ENCODE peak calls at places on chromosome 5, in four cellular contexts. One of them, this sample, is unnamed.

GRCh38 chr5:114362977-114363721 is 1.3 kb downstream of the KCNN2 start:
- DNase-seq in fibroblast of lung: peak
- DNase-seq in nephron progenitor cell: peak
- DNase-seq in fibroblast of villous mesenchyme: peak
- DNase-seq in this sample: peak

GRCh38 chr5:5572010-5572982 is 149.8 kb downstream of the ICE1 start:
- DNase-seq in nephron progenitor cell: peak
- DNase-seq in fibroblast of villous mesenchyme: peak
- DNase-seq in fibroblast of lung: no peak
- DNase-seq in this sample: no peak

GRCh38 chr5:117379521-117379920 is 804.9 kb upstream of the SEMA6A start:
- DNase-seq in fibroblast of lung: no peak
- DNase-seq in fibroblast of villous mesenchyme: no peak
- DNase-seq in nephron progenitor cell: no peak
- DNase-seq in this sample: no peak

GRCh38 chr5:61881821-61882220 is 424.2 kb upstream of the KIF2A start:
- DNase-seq in fibroblast of lung: no peak
- DNase-seq in nephron progenitor cell: no peak
- DNase-seq in fibroblast of villous mesenchyme: peak
- DNase-seq in this sample: no peak

GRCh38 chr5:157549283-157549629 is 26.3 kb downstream of the ADAM19 start:
- DNase-seq in fibroblast of villous mesenchyme: no peak
- DNase-seq in nephron progenitor cell: no peak
- DNase-seq in fibroblast of lung: no peak
- DNase-seq in this sample: no peak

GRCh38 chr5:111694183-111694582 is 62.8 kb downstream of the NREP start:
- DNase-seq in fibroblast of villous mesenchyme: peak
- DNase-seq in nephron progenitor cell: no peak
- DNase-seq in fibroblast of lung: peak
- DNase-seq in this sample: peak

GRCh38 chr5:40605295-40605958 is 74.3 kb upstream of the PTGER4 start:
- DNase-seq in fibroblast of villous mesenchyme: no peak
- DNase-seq in nephron progenitor cell: no peak
- DNase-seq in fibroblast of lung: no peak
- DNase-seq in this sample: peak

GRCh38 chr5:53326420-53327153 is 153.8 kb upstream of the FST start:
- DNase-seq in nephron progenitor cell: no peak
- DNase-seq in fibroblast of villous mesenchyme: peak
- DNase-seq in fibroblast of lung: peak
- DNase-seq in this sample: no peak

GRCh38 chr5:1401681-1402096 is 43.6 kb downstream of the SLC6A3 start:
- DNase-seq in fibroblast of villous mesenchyme: no peak
- DNase-seq in nephron progenitor cell: peak
- DNase-seq in fibroblast of lung: no peak
- DNase-seq in this sample: no peak

GRCh38 chr5:126119894-126120442 is 303.2 kb upstream of the GRAMD2B start:
- DNase-seq in fibroblast of lung: peak
- DNase-seq in nephron progenitor cell: no peak
- DNase-seq in fibroblast of villous mesenchyme: peak
- DNase-seq in this sample: peak

GRCh38 chr5:157343842-157344790 is 78.2 kb downstream of the CYFIP2 start:
- DNase-seq in fibroblast of villous mesenchyme: no peak
- DNase-seq in fibroblast of lung: no peak
- DNase-seq in nephron progenitor cell: no peak
- DNase-seq in this sample: no peak

GRCh38 chr5:160352308-160352707 is 18.1 kb downstream of the C1QTNF2 start:
- DNase-seq in nephron progenitor cell: no peak
- DNase-seq in fibroblast of lung: no peak
- DNase-seq in fibroblast of villous mesenchyme: no peak
- DNase-seq in this sample: no peak

GRCh38 chr5:14356305-14356704 is 213.2 kb downstream of the TRIO start:
- DNase-seq in fibroblast of lung: no peak
- DNase-seq in fibroblast of villous mesenchyme: no peak
- DNase-seq in nephron progenitor cell: no peak
- DNase-seq in this sample: no peak

GRCh38 chr5:64165500-64166200 is at the start of gene RNF180:
- DNase-seq in nephron progenitor cell: peak
- DNase-seq in fibroblast of lung: peak
- DNase-seq in fibroblast of villous mesenchyme: peak
- DNase-seq in this sample: peak

GRCh38 chr5:42811591-42812392 is at the start of gene SELENOP:
- DNase-seq in nephron progenitor cell: peak
- DNase-seq in fibroblast of lung: peak
- DNase-seq in fibroblast of villous mesenchyme: peak
- DNase-seq in this sample: peak

GRCh38 chr5:57349214-57349613 is 133.4 kb downstream of the ACTBL2 start:
- DNase-seq in nephron progenitor cell: no peak
- DNase-seq in fibroblast of villous mesenchyme: no peak
- DNase-seq in fibroblast of lung: no peak
- DNase-seq in this sample: peak

GRCh38 chr5:12323637-12324229 is 419.5 kb upstream of the CTNND2 start:
- DNase-seq in nephron progenitor cell: no peak
- DNase-seq in fibroblast of lung: no peak
- DNase-seq in fibroblast of villous mesenchyme: no peak
- DNase-seq in this sample: no peak

GRCh38 chr5:91332267-91333044 is 50.7 kb downstream of the ARRDC3 start:
- DNase-seq in fibroblast of lung: peak
- DNase-seq in fibroblast of villous mesenchyme: peak
- DNase-seq in nephron progenitor cell: no peak
- DNase-seq in this sample: no peak

GRCh38 chr5:141814064-141814982 is 63.9 kb downstream of the PCDH1 start:
- DNase-seq in fibroblast of villous mesenchyme: peak
- DNase-seq in fibroblast of lung: peak
- DNase-seq in nephron progenitor cell: peak
- DNase-seq in this sample: peak
- TF ChIP-seq CTCF in fibroblast of villous mesenchyme: peak
- TF ChIP-seq CTCF in fibroblast of lung: peak
- TF ChIP-seq CTCF in nephron progenitor cell: peak
- TF ChIP-seq CTCF in this sample: peak

GRCh38 chr5:138264183-138264582 is 10.2 kb downstream of the GFRA3 start:
- DNase-seq in fibroblast of lung: no peak
- DNase-seq in nephron progenitor cell: no peak
- DNase-seq in fibroblast of villous mesenchyme: no peak
- DNase-seq in this sample: no peak
- TF ChIP-seq CTCF in fibroblast of lung: no peak
- TF ChIP-seq CTCF in nephron progenitor cell: no peak
- TF ChIP-seq CTCF in fibroblast of villous mesenchyme: no peak
- TF ChIP-seq CTCF in this sample: no peak

GRCh38 chr5:80346055-80346454 is 26.3 kb downstream of the SPZ1 start:
- DNase-seq in fibroblast of lung: peak
- DNase-seq in nephron progenitor cell: peak
- DNase-seq in fibroblast of villous mesenchyme: peak
- DNase-seq in this sample: peak
- TF ChIP-seq CTCF in fibroblast of lung: peak
- TF ChIP-seq CTCF in nephron progenitor cell: peak
- TF ChIP-seq CTCF in fibroblast of villous mesenchyme: peak
- TF ChIP-seq CTCF in this sample: peak

GRCh38 chr5:150156033-150156381 is 362 bp upstream of the PDGFRB start:
- DNase-seq in nephron progenitor cell: no peak
- DNase-seq in fibroblast of villous mesenchyme: no peak
- DNase-seq in fibroblast of lung: no peak
- DNase-seq in this sample: no peak

GRCh38 chr5:150155258-150156032 is at the start of gene PDGFRB:
- DNase-seq in nephron progenitor cell: peak
- DNase-seq in fibroblast of villous mesenchyme: peak
- DNase-seq in fibroblast of lung: peak
- DNase-seq in this sample: peak

GRCh38 chr5:150153957-150154617 is 1.6 kb downstream of the PDGFRB start:
- DNase-seq in fibroblast of lung: peak
- DNase-seq in fibroblast of villous mesenchyme: peak
- DNase-seq in nephron progenitor cell: no peak
- DNase-seq in this sample: no peak

GRCh38 chr5:150153483-150153882 is 2.2 kb downstream of the PDGFRB start:
- DNase-seq in nephron progenitor cell: no peak
- DNase-seq in fibroblast of villous mesenchyme: no peak
- DNase-seq in fibroblast of lung: no peak
- DNase-seq in this sample: no peak

DNA sequence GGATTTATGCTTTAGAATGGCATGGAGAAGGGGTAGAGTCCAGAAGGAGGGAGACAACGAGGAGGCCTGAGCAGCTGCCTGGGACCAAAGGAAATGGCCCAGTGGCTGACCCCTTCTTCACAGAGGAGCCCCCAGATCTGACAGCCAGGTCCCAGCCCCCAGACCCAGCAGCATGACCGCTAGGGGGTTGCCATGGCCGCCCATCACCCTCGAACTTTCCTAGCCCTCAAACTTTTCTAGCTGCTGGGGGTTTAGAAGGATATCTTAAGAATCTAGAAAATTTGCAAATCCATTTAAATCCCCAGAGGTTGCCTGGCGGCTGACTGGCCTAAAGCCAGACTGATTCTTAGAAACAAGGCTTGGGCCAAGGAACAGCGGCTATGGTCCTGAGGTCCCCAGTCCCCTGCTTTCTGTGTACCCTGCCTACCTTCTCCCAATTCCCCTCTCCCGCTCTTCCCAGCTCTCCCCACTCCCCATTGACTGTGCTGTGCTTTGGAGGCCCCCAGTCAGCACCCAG is 969 bp downstream of the PDGFRB start:
- DNase-seq in fibroblast of villous mesenchyme: no peak
- DNase-seq in fibroblast of lung: no peak
- DNase-seq in nephron progenitor cell: no peak
- DNase-seq in this sample: peak
- TF ChIP-seq CTCF in fibroblast of villous mesenchyme: peak
- TF ChIP-seq CTCF in fibroblast of lung: no peak
- TF ChIP-seq CTCF in nephron progenitor cell: no peak
- TF ChIP-seq CTCF in this sample: peak

GRCh38 chr5:66596791-66597757 is 881 bp downstream of the MAST4 start:
- DNase-seq in fibroblast of lung: peak
- DNase-seq in fibroblast of villous mesenchyme: peak
- DNase-seq in nephron progenitor cell: peak
- DNase-seq in this sample: peak
- TF ChIP-seq CTCF in fibroblast of lung: no peak
- TF ChIP-seq CTCF in fibroblast of villous mesenchyme: no peak
- TF ChIP-seq CTCF in nephron progenitor cell: no peak
- TF ChIP-seq CTCF in this sample: no peak

DNA sequence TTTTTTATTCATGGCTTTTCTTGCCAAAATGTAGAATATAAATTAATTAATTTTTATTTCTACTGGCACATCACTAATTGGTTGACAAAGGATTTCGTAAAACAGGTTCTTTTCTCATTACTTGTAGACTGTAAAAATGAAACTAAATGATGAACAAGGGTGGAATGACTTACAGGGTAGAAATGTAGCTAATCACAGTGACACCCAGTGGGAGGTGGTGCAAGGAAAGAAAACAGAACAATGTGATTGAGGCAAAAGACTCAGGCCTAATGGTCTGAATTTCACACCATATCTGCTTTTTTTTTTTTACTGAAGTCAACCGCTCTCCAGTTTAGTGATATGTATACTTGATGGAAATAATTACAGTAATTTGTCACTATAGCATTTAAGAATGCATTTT is 28.9 kb downstream of the GABRG2 start:
- DNase-seq in fibroblast of villous mesenchyme: no peak
- DNase-seq in nephron progenitor cell: no peak
- DNase-seq in fibroblast of lung: no peak
- DNase-seq in this sample: no peak
- TF ChIP-seq CTCF in fibroblast of villous mesenchyme: no peak
- TF ChIP-seq CTCF in nephron progenitor cell: no peak
- TF ChIP-seq CTCF in fibroblast of lung: no peak
- TF ChIP-seq CTCF in this sample: no peak

GRCh38 chr5:84255318-84255717 is 129.4 kb downstream of the EDIL3 start:
- DNase-seq in fibroblast of villous mesenchyme: peak
- DNase-seq in nephron progenitor cell: no peak
- DNase-seq in fibroblast of lung: peak
- DNase-seq in this sample: no peak
- TF ChIP-seq CTCF in fibroblast of villous mesenchyme: peak
- TF ChIP-seq CTCF in nephron progenitor cell: peak
- TF ChIP-seq CTCF in fibroblast of lung: peak
- TF ChIP-seq CTCF in this sample: peak

GRCh38 chr5:31640024-31640423 is 1.1 kb downstream of the PDZD2 start:
- DNase-seq in fibroblast of lung: no peak
- DNase-seq in nephron progenitor cell: no peak
- DNase-seq in fibroblast of villous mesenchyme: no peak
- DNase-seq in this sample: peak

GRCh38 chr5:31639488-31640011 is 619 bp downstream of the PDZD2 start:
- DNase-seq in fibroblast of lung: no peak
- DNase-seq in nephron progenitor cell: peak
- DNase-seq in fibroblast of villous mesenchyme: no peak
- DNase-seq in this sample: no peak

GRCh38 chr5:31638286-31638685 is 645 bp upstream of the PDZD2 start:
- DNase-seq in nephron progenitor cell: no peak
- DNase-seq in fibroblast of lung: no peak
- DNase-seq in fibroblast of villous mesenchyme: no peak
- DNase-seq in this sample: no peak

GRCh38 chr5:31637851-31638250 is 1.1 kb upstream of the PDZD2 start:
- DNase-seq in nephron progenitor cell: peak
- DNase-seq in fibroblast of villous mesenchyme: no peak
- DNase-seq in fibroblast of lung: no peak
- DNase-seq in this sample: no peak

GRCh38 chr5:31638748-31639418 is at the start of gene PDZD2:
- DNase-seq in fibroblast of villous mesenchyme: peak
- DNase-seq in nephron progenitor cell: peak
- DNase-seq in fibroblast of lung: peak
- DNase-seq in this sample: peak
- TF ChIP-seq CTCF in fibroblast of villous mesenchyme: peak
- TF ChIP-seq CTCF in nephron progenitor cell: no peak
- TF ChIP-seq CTCF in fibroblast of lung: peak
- TF ChIP-seq CTCF in this sample: peak

DNA sequence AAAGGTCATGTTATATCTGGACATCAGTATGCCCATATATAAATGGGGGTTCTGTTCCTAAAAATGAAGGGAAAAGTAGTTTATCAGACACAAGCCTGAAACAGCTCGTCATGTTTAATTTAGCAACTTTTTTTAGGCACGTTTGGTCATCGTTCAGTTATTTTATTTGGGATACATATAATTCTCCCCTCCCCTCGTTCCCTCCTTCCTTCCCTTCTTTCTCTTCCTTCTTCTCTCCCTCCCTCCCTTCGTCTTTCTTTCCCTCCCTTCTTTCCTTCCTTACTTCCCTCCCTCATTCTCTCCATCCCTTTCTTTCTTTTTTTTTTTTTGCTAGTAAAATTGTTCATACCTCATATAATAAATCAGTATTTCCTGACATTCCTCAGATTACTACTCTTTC is 3.4 kb downstream of the PPWD1 start:
- DNase-seq in fibroblast of villous mesenchyme: no peak
- DNase-seq in nephron progenitor cell: no peak
- DNase-seq in fibroblast of lung: no peak
- DNase-seq in this sample: no peak
- TF ChIP-seq CTCF in fibroblast of villous mesenchyme: no peak
- TF ChIP-seq CTCF in nephron progenitor cell: no peak
- TF ChIP-seq CTCF in fibroblast of lung: no peak
- TF ChIP-seq CTCF in this sample: no peak